ENCODE peak calls at places on chromosome 2, in nine cellular contexts. P is gastrocnemius medialis, S is GM06990, J is choroid plexus epithelial cell, G is upper lobe of right lung, F is cardiac fibroblast, X is psoas muscle, K is astrocyte of the spinal cord, Q is A673. B is an unnamed sample.

GRCh38 chr2:41657231-41657630 is 390.6 kb upstream of the PKDCC start:
- DNase-seq in G (no peak), J (no peak), F (no peak), X (no peak), S (no peak), K (no peak), P (no peak), Q (no peak), B (no peak)

GRCh38 chr2:10027931-10028330 is 15.4 kb upstream of the KLF11 start:
- DNase-seq in J (no peak), K (no peak), S (no peak), X (no peak), Q (no peak), G (no peak), P (no peak), F (no peak), B (no peak)

GRCh38 chr2:68671961-68672360 is 28.6 kb downstream of the PROKR1 start:
- DNase-seq in X (no peak), F (no peak), S (no peak), G (no peak), Q (no peak), J (no peak), K (no peak), P (no peak), B (no peak)

GRCh38 chr2:240464514-240465241 is 29.2 kb downstream of the GPC1 start:
- DNase-seq in Q (no peak), X (no peak), K (no peak), S (no peak), P (peak; percentile 1), G (no peak), F (no peak), J (no peak), B (no peak)

GRCh38 chr2:120818441-120818920 is 82.8 kb downstream of the GLI2 start:
- DNase-seq in P (no peak), G (no peak), Q (peak; percentile 55), K (peak; percentile 81), X (peak; percentile 46), S (no peak), F (peak; percentile 93), J (peak; percentile 79), B (no peak)

GRCh38 chr2:120596191-120596781 is 139.4 kb upstream of the GLI2 start:
- DNase-seq in S (no peak), P (no peak), J (no peak), K (no peak), Q (no peak), F (peak; percentile 5), X (peak; percentile 58), G (peak; percentile 63), B (no peak)

GRCh38 chr2:76953733-76954347 is 568.3 kb downstream of the LRRTM4 start:
- DNase-seq in S (no peak), F (peak; percentile 57), G (no peak), J (peak; percentile 30), K (peak; percentile 56), Q (peak; percentile 85), P (no peak), X (no peak), B (no peak)

GRCh38 chr2:224260605-224261004 is 141.3 kb downstream of the FAM124B start:
- DNase-seq in X (no peak), F (no peak), Q (peak; percentile 65), G (no peak), P (no peak), J (peak; percentile 17), K (no peak), S (no peak), B (no peak)

GRCh38 chr2:170369894-170370293 is 191.9 kb downstream of the MYO3B start:
- DNase-seq in J (peak; percentile 54), G (no peak), Q (peak; percentile 67), X (no peak), P (no peak), S (no peak), K (peak; percentile 48), F (peak; percentile 54), B (no peak)

GRCh38 chr2:56209701-56210100 is 25.9 kb downstream of the CCDC85A start:
- DNase-seq in P (no peak), Q (no peak), S (no peak), K (no peak), X (no peak), J (no peak), G (no peak), F (peak; percentile 47), B (no peak)

GRCh38 chr2:48016620-48017019 is 110.3 kb upstream of the FBXO11 start:
- DNase-seq in K (no peak), S (no peak), X (no peak), F (no peak), P (no peak), G (no peak), J (peak; percentile 1), Q (peak; percentile 11), B (no peak)

GRCh38 chr2:174691203-174691779 is 73.0 kb downstream of the CHRNA1 start:
- DNase-seq in S (no peak), K (no peak), P (no peak), Q (no peak), G (no peak), F (no peak), J (no peak), X (no peak), B (no peak)

GRCh38 chr2:174688079-174688478 is 76.2 kb downstream of the CHRNA1 start:
- DNase-seq in J (peak; percentile 74), Q (peak; percentile 37), S (peak; percentile 15), K (peak; percentile 55), G (no peak), X (no peak), F (peak; percentile 75), P (no peak), B (no peak)

GRCh38 chr2:174693344-174693743 is 70.9 kb downstream of the CHRNA1 start:
- DNase-seq in J (no peak), Q (no peak), S (no peak), X (no peak), P (no peak), G (no peak), F (no peak), K (no peak), B (no peak)

GRCh38 chr2:174692256-174692830 is 71.9 kb downstream of the CHRNA1 start:
- DNase-seq in K (no peak), P (no peak), F (peak; percentile 46), S (no peak), G (no peak), X (no peak), J (no peak), Q (no peak), B (no peak)

DNA sequence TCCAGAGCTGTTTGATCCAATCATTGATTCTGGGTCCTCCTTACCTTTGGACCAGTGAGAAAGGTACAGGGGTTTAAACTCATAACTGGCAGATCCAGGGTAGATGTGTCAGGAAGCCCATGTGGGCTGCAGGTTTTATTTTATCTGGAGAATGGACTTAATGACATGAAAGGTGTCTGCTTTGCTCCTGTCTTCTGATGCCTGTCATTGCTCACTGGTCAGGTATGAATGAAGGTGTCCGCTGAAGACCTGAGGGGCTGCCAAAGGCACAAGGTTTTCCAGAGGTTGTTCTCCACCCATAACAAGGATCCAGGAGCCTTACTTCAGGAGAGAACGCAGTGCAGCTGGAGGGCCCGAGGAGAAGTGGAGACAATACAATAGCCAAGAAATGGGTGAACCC is 74.2 kb downstream of the CHRNA1 start:
- DNase-seq in S (no peak), X (no peak), P (no peak), K (no peak), F (no peak), J (no peak), G (no peak), Q (no peak), B (no peak)
- TF ChIP-seq CTCF in S (no peak), X (no peak), P (no peak), K (no peak), F (no peak), J (no peak), G (no peak), Q (no peak), B (no peak)

GRCh38 chr2:64636105-64636873 is 17.4 kb downstream of the SERTAD2 start:
- DNase-seq in F (no peak), X (no peak), G (no peak), K (no peak), Q (no peak), J (no peak), P (no peak), S (peak; percentile 85), B (no peak)
- H3K4me3 ChIP-seq in F (no peak overlapping the region), X (no peak overlapping the region), G (no peak overlapping the region), K (no peak overlapping the region), Q (no peak overlapping the region), J (no peak overlapping the region), P (no peak overlapping the region), S (peak overlapping the region; percentile 23), B (no peak overlapping the region)

GRCh38 chr2:143161982-143162837 is 33.0 kb downstream of the ARHGAP15 start:
- DNase-seq in S (no peak), F (peak; percentile 45), J (peak; percentile 76), G (no peak), P (no peak), Q (peak; percentile 62), X (peak; percentile 14), K (peak; percentile 45), B (peak; percentile 67)

GRCh38 chr2:143157001-143157798 is 28.0 kb downstream of the ARHGAP15 start:
- DNase-seq in F (no peak), X (no peak), Q (peak; percentile 5), P (no peak), S (no peak), G (no peak), J (no peak), K (no peak), B (no peak)

GRCh38 chr2:143160732-143161707 is 31.8 kb downstream of the ARHGAP15 start:
- DNase-seq in Q (no peak), S (no peak), K (no peak), P (no peak), X (no peak), G (no peak), F (no peak), J (no peak), B (no peak)

GRCh38 chr2:143158500-143159262 is 29.5 kb downstream of the ARHGAP15 start:
- DNase-seq in J (no peak), P (no peak), Q (peak; percentile 22), F (no peak), G (no peak), X (no peak), S (no peak), K (no peak), B (no peak)

DNA sequence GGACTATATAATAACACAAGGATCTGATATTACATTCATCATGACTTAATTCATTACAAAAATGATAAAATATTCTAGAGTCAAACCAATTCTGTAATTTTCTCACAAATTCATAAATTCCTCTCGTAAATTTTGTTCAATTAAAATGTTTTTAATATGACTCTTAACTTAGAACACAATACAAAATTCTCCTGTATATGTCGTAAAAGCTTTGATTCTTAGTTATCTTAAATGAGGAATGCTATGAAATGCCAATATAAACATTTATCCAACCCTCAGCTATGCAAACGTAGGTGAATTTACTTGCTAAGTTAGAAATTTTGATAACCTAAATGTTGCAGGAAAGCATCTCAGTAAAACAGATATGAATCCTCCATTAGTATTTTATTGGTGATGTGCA is 28.9 kb downstream of the ARHGAP15 start:
- DNase-seq in G (no peak), J (no peak), K (no peak), X (no peak), S (no peak), Q (no peak), F (no peak), P (no peak), B (no peak)
- TF ChIP-seq CTCF in G (no peak), J (no peak), K (no peak), X (no peak), S (no peak), Q (no peak), F (no peak), P (no peak), B (no peak)

DNA sequence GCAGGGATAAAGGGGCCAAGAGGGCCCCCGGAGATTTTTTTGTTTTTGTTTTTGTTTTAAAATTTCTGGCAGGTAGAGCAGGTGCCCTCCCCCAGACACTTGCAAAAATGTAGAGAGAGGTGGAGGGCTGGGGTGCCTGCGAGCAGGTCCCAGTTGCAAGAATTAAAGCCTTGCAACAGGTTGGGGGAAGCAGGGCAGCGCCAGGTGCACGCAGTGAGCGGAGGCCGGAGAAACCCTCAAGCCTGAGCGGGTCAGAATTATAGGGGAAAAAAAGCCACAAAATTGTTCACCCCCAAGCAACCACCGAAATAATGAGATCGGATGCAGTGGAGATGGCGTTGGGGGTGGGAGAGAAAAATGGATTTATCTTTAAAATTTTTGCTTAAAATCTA is 527 bp downstream of the IGFBP5 start:
- DNase-seq in X (no peak), K (no peak), G (no peak), J (no peak), S (no peak), F (no peak), P (no peak), Q (no peak), B (no peak)
- H3K4me3 ChIP-seq in X (peak overlapping the region; percentile 80), K (peak overlapping the region; percentile 62), G (peak overlapping the region; percentile 46), J (peak overlapping the region; percentile 73), S (no peak overlapping the region), F (peak overlapping the region; percentile 44), P (peak overlapping the region; percentile 82), Q (peak overlapping the region; percentile 62), B (peak overlapping the region; percentile 45)